ENCODE peak calls at places on chromosomes 2 and 18, in four cellular contexts. Q is HepG2, N is GM12878, Y is K562. Z is an unnamed sample.

GRCh38 chr2:207394812-207395534 is 134.8 kb upstream of the CREB1 start:
- DNase-seq in Q (no peak), Y (peak), N (no peak), Z (no peak)

GRCh38 chr2:168583064-168583709 is 127.1 kb downstream of the CERS6 start:
- DNase-seq in N (no peak), Y (no peak), Q (no peak), Z (no peak)

GRCh38 chr2:158501301-158501700 is 44.5 kb downstream of the PKP4 start:
- DNase-seq in N (no peak), Y (no peak), Q (no peak), Z (no peak)

GRCh38 chr18:79848579-79849327 is 51.0 kb downstream of the KCNG2 start:
- DNase-seq in Y (no peak), Q (no peak), N (no peak), Z (peak)

GRCh38 chr18:45090526-45091140 is 409.9 kb downstream of the SETBP1 start:
- DNase-seq in N (no peak), Q (no peak), Y (no peak), Z (no peak)

GRCh38 chr2:129877795-129878775 is 101.4 kb upstream of the RAB6C start:
- DNase-seq in N (no peak), Q (no peak), Y (no peak), Z (no peak)

GRCh38 chr18:21273568-21273967 is 31.5 kb downstream of the GREB1L start:
- DNase-seq in N (no peak), Q (no peak), Y (no peak), Z (no peak)

GRCh38 chr2:241289597-241289996 is 25.9 kb downstream of the HDLBP start:
- DNase-seq in Y (no peak), Q (no peak), N (no peak), Z (no peak)

GRCh38 chr2:155315768-155316167 is 617.3 kb downstream of the KCNJ3 start:
- DNase-seq in Q (no peak), N (no peak), Y (no peak), Z (no peak)

GRCh38 chr2:120687210-120687609 is 48.5 kb upstream of the GLI2 start:
- DNase-seq in Y (no peak), N (no peak), Q (no peak), Z (no peak)

GRCh38 chr2:52423111-52423510 is 1344.5 kb upstream of the CHAC2 start:
- DNase-seq in Y (no peak), Q (no peak), N (no peak), Z (no peak)

GRCh38 chr2:230582851-230583283 is 129.8 kb upstream of the CAB39 start:
- DNase-seq in N (peak), Y (no peak), Q (no peak), Z (no peak)

GRCh38 chr2:241567776-241568175 is 9.2 kb downstream of the BOK start:
- DNase-seq in Q (no peak), Y (no peak), N (no peak), Z (no peak)

GRCh38 chr2:65430515-65431416 is 1.6 kb downstream of the SPRED2 start:
- DNase-seq in Y (peak), Q (peak), N (no peak), Z (peak)

GRCh38 chr2:118224144-118224887 is 136.0 kb downstream of the INSIG2 start:
- DNase-seq in Y (no peak), Q (no peak), N (no peak), Z (peak)

GRCh38 chr2:163670929-163671328 is 64.9 kb downstream of the FIGN start:
- DNase-seq in Y (no peak), Q (no peak), N (no peak), Z (no peak)

GRCh38 chr2:67256892-67257291 is 140.2 kb upstream of the ETAA1 start:
- DNase-seq in Y (no peak), N (no peak), Q (no peak), Z (no peak)

GRCh38 chr2:14072338-14072737 is 560.2 kb upstream of the LRATD1 start:
- DNase-seq in Y (no peak), N (no peak), Q (no peak), Z (no peak)

GRCh38 chr2:15763106-15763821 is 171.6 kb downstream of the DDX1 start:
- DNase-seq in Y (no peak), N (no peak), Q (no peak), Z (no peak)

DNA sequence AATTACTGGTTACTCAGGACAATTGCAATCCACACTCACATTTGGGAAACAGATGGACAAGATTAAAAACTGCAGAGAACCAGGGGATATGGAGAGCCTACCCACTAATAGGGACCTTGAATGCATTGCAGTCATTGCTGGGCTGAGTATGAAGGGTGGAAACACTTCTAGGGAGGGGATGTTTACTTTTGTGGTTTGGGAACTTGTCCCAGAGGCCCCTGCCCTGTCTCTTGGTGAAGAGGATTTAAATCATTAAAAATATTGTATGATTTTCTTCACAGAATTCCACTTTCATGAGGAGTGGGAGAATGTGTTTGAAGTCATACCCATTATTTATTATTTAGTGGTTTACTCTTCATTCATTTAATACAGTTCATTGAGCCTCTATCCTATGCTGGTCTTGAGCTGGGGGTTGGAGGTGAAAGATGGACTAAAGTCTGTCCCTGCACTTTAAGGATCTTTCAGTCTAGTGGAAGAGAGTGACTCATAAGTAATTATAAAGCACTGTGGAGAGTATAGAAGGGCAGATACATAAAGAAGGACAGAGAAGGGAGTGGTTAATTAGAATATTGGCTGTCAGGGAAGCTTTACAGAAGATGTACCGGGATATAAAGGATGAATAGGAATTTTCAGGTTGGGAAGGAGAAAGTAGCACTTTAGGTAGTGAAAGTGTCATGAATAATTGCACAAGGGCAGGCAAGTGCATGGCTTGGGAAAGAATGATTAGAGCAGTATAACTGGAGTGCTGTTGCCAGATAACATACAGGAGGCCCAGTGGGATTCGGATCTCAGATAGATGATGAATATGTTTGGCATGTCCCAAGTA is 313.4 kb downstream of the LPIN1 start:
- DNase-seq in N (no peak), Q (no peak), Y (no peak), Z (no peak)
- TF ChIP-seq NFIC in N (no peak), Q (no peak), Y (peak), Z (no peak)

GRCh38 chr2:26477126-26477910 is 606 bp downstream of the OTOF start:
- DNase-seq in N (no peak), Q (no peak), Y (peak), Z (no peak)

GRCh38 chr2:26475832-26476501 is 2.0 kb downstream of the OTOF start:
- DNase-seq in Q (no peak), Y (no peak), N (no peak), Z (no peak)

GRCh38 chr2:26478366-26478765 is 442 bp upstream of the OTOF start:
- DNase-seq in Y (no peak), N (no peak), Q (no peak), Z (no peak)

GRCh38 chr2:26479131-26479970 is 1.4 kb upstream of the OTOF start:
- DNase-seq in Q (no peak), Y (no peak), N (no peak), Z (no peak)

DNA sequence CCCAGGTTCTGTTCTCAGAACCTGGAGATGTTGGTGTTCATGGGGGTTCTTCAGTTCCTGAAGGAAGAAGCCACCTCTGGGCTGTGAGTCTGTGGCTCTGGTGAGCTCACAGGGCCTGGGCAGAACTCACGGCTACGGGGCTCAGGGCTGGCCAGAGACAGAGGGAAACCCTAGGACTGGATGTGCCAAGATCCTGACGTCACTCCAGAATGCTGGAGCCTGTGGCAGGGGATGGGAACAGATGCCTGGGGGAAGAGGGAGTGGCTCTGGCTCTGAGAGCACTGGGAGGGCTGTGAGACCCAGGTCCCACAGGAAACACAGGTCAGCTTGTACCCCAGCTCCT is at the start of gene OTOF:
- DNase-seq in Y (no peak), N (no peak), Q (no peak), Z (peak)
- H3K4me3 ChIP-seq in Y (no peak), N (no peak), Q (no peak), Z (no peak)

GRCh38 chr2:48531141-48531648 is 1.2 kb downstream of the STON1 start:
- DNase-seq in Y (no peak), N (no peak), Q (peak), Z (peak)

GRCh38 chr2:48530033-48530804 is at the start of gene STON1:
- DNase-seq in N (no peak), Q (no peak), Y (peak), Z (peak)

GRCh38 chr2:48534781-48535180 is 4.8 kb downstream of the STON1 start:
- DNase-seq in N (no peak), Q (no peak), Y (no peak), Z (no peak)

GRCh38 chr2:48532174-48532573 is 2.2 kb downstream of the STON1 start:
- DNase-seq in N (no peak), Q (no peak), Y (no peak), Z (no peak)

GRCh38 chr2:48532824-48533223 is 2.9 kb downstream of the STON1 start:
- DNase-seq in Q (no peak), N (no peak), Y (no peak), Z (no peak)
- TF ChIP-seq YY1 in Q (no peak), N (no peak), Y (no peak), Z (no peak)

DNA sequence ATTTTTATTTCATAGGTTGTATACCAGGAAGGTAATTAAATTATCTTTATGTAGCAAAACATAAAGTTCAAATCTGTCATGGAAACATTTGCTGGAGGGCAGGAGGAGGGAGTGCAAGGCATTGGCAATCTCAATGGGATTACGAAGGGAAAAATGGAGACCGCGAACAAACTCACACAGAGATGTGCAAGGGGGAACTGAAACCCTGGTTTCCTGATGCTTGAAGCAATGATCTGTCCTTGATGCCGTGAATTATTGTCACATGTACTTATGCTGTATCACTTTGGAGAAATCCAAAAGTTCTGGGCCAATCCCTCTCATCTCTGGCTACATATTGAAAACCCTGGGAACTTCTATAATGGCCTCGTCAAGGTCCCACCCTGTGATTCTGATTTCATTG is 65.0 kb upstream of the MFF start:
- DNase-seq in N (no peak), Q (no peak), Y (no peak), Z (no peak)
- TF ChIP-seq NFIC in N (no peak), Q (no peak), Y (no peak), Z (no peak)

GRCh38 chr2:150482667-150483260 is 4.7 kb downstream of the RND3 start:
- DNase-seq in Q (no peak), Y (no peak), N (no peak), Z (no peak)
- H3K4me3 ChIP-seq in Q (no peak), Y (no peak), N (no peak), Z (no peak)

GRCh38 chr2:6392354-6392753 is 473.4 kb downstream of the CMPK2 start:
- DNase-seq in Q (no peak), Y (no peak), N (no peak), Z (no peak)
- TF ChIP-seq YY1 in Q (no peak), Y (no peak), N (no peak), Z (no peak)

Z was measured in SK-N-SH.